ENCODE peak calls at places on chromosomes 16 and 17, in eight cellular contexts. O is Calu3, S is cardiac muscle cell, K is progenitor cell of endocrine pancreas, Z is kidney, Y is uterus, C is heart right ventricle, U is astrocyte of the spinal cord. W is an unnamed sample.

GRCh38 chr17:77836557-77837041 is 121.9 kb upstream of the TNRC6C start:
- DNase-seq in O (peak; percentile 48), S (no peak), K (no peak), Z (no peak), Y (no peak), C (no peak), U (peak; percentile 53), W (no peak)

GRCh38 chr16:30503403-30504296 is 22.7 kb downstream of the ZNF768 start:
- DNase-seq in O (no peak), S (no peak), K (no peak), Z (no peak), Y (no peak), C (no peak), U (no peak), W (no peak)

GRCh38 chr16:75385507-75386152 is 47.7 kb downstream of the CFDP1 start:
- DNase-seq in O (no peak), S (peak; percentile 80), K (no peak), Z (no peak), Y (no peak), C (no peak), U (peak; percentile 86), W (peak; percentile 61)

GRCh38 chr17:75036643-75037268 is 10.0 kb downstream of the ATP5PD start:
- DNase-seq in O (no peak), S (peak; percentile 11), K (no peak), Z (peak; percentile 92), Y (peak; percentile 72), C (peak; percentile 86), U (peak; percentile 51), W (no peak)

GRCh38 chr17:4610162-4610561 is 25.8 kb downstream of the SMTNL2 start:
- DNase-seq in O (no peak), S (no peak), K (no peak), Z (no peak), Y (no peak), C (no peak), U (no peak), W (no peak)

GRCh38 chr16:85072947-85073346 is 39.3 kb downstream of the CIBAR2 start:
- DNase-seq in O (no peak), S (no peak), K (no peak), Z (no peak), Y (peak; percentile 31), C (peak; percentile 46), U (peak; percentile 22), W (no peak)

GRCh38 chr16:57141822-57142631 is 43.8 kb downstream of the PSME3IP1 start:
- DNase-seq in O (no peak), S (no peak), K (no peak), Z (no peak), Y (no peak), C (no peak), U (no peak), W (peak; percentile 69)

GRCh38 chr17:49603238-49603637 is 27.6 kb downstream of the NXPH3 start:
- DNase-seq in O (no peak), S (no peak), K (no peak), Z (no peak), Y (no peak), C (no peak), U (no peak), W (no peak)

GRCh38 chr16:85612191-85612800 is 826 bp upstream of the GSE1 start:
- DNase-seq in O (peak; percentile 89), S (peak; percentile 62), K (no peak), Z (peak; percentile 96), Y (peak; percentile 64), C (peak; percentile 78), U (peak; percentile 84), W (peak; percentile 76)

GRCh38 chr17:31364012-31364411 is 27.5 kb upstream of the RAB11FIP4 start:
- DNase-seq in O (no peak), S (no peak), K (no peak), Z (no peak), Y (no peak), C (no peak), U (no peak), W (no peak)

GRCh38 chr17:50668025-50668837 is 33.5 kb downstream of the ABCC3 start:
- DNase-seq in O (no peak), S (no peak), K (no peak), Z (peak; percentile 14), Y (no peak), C (no peak), U (peak; percentile 31), W (no peak)

GRCh38 chr17:7239091-7240027 is at the start of gene PHF23:
- DNase-seq in O (peak; percentile 94), S (peak; percentile 99), K (peak; percentile 98), Z (peak; percentile 100), Y (peak; percentile 99), C (peak; percentile 99), U (peak; percentile 100), W (peak; percentile 97)
- TF ChIP-seq CTCF in O (no peak), S (no peak), K (no peak), Z (no peak), Y (no peak), C (no peak), U (no peak), W (no peak)

DNA sequence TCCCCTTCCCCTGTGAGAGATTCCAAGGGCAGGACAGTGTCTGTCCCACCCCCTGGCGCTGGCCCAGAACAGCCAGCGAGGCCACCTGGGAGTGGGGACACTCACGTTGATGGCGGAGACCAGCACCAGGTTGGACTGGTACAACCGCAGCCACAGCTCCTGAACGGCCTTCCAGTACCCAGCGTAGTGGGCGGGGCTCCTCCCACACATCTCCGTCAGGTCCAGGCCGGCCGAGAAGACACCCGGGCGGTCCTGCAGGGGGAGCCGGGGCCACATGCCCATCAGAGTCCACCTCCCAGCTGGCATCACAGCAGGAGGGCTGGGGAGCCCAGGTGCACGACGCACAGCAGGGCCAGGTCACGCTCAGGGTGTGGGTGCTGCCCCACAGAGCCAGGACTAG is 7.1 kb downstream of the ECI1 start:
- DNase-seq in O (no peak), S (no peak), K (no peak), Z (peak; percentile 70), Y (no peak), C (no peak), U (no peak), W (no peak)
- TF ChIP-seq CTCF in O (no peak), S (peak; percentile 5), K (no peak), Z (no peak), Y (no peak), C (no peak), U (no peak), W (no peak)

DNA sequence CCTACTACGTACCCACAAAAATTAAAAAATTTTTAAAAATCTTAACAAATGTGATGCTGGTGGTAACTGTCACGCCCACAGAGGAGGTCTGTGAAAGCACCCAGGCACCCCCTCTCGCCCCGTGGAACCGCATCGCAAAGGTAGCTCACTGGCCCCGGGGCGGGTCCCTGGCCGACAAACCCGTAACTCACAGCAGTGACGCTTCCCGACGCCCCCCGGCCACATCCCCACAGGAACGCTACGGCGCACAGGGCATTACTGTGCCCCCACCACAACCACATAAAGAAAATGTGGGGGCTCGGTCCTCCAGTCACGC is 366 bp downstream of the ANKS3 start:
- DNase-seq in O (peak; percentile 23), S (no peak), K (no peak), Z (no peak), Y (no peak), C (no peak), U (no peak), W (no peak)
- TF ChIP-seq CTCF in O (no peak), S (no peak), K (no peak), Z (no peak), Y (no peak), C (no peak), U (no peak), W (no peak)

DNA sequence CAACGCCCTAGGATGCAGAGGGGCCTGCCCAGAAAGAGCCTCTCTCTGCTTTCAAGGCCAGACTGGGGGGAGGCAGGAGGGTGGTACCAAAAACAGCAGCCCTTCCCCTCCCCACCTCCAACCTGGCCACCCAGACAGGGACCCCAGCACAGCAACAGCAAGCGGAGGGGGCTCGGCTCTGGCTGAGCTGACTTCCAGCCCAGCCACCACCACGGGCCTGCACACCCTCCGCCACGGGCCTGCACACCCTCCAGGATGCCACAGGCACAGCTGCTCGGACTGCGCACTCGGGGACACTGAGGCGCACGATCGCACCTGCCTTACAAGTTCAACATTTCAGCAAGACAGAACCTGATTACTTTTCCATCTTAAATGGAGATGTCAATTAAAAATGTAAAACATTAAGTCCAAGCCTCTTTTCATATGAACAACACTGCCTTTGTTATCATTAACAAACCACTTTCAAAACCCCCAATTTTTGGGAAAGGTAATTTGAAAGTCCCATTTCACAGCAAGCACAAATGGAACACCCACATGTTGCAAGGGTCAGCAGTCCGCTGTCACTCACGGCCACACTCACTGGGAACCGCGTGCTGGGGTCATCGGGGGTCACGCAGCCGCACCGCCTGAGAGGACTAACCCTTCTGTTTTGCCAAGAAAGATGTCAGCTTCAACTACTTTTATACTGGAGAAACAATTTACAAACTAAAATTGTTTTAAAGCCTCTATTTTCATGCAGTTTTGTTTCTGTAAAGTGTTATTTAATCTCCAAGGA is 76.4 kb downstream of the ANKRD11 start:
- DNase-seq in O (no peak), S (no peak), K (no peak), Z (no peak), Y (no peak), C (peak; percentile 57), U (no peak), W (no peak)
- TF ChIP-seq CTCF in O (no peak), S (no peak), K (no peak), Z (no peak), Y (no peak), C (no peak), U (no peak), W (no peak)

GRCh38 chr16:9650284-9650683 is 531.9 kb downstream of the GRIN2A start:
- DNase-seq in O (no peak), S (peak; percentile 12), K (no peak), Z (no peak), Y (no peak), C (no peak), U (no peak), W (no peak)

GRCh38 chr16:9644258-9644657 is 538.0 kb downstream of the GRIN2A start:
- DNase-seq in O (no peak), S (no peak), K (no peak), Z (no peak), Y (no peak), C (no peak), U (no peak), W (no peak)

GRCh38 chr16:9647981-9648701 is 534.1 kb downstream of the GRIN2A start:
- DNase-seq in O (peak; percentile 53), S (peak; percentile 51), K (no peak), Z (no peak), Y (no peak), C (no peak), U (no peak), W (peak; percentile 24)

DNA sequence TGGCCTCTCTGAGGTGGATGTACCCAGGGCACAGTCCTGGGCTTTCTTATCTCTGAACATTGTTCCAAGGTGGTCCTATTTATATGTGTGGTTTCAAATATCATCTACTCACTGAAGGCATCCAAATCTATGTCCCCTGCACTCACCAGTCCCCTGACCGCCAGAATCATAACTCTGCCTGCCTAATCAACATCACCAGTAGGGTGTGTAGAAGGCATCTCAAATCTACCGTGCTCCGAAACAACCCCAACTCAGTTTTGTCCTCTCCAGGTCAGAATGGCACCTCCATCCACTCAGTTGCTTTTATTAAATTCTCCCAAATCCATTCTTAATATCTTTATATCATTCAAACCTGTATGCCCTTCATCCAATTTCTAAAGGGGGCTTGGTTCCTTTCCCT is 536.3 kb downstream of the GRIN2A start:
- DNase-seq in O (no peak), S (no peak), K (no peak), Z (no peak), Y (no peak), C (no peak), U (no peak), W (no peak)
- TF ChIP-seq CTCF in O (peak; percentile 10), S (no peak), K (no peak), Z (no peak), Y (no peak), C (no peak), U (no peak), W (no peak)

GRCh38 chr16:62194828-62195227 is 158.6 kb upstream of the CDH8 start:
- DNase-seq in O (no peak), S (no peak), K (no peak), Z (no peak), Y (no peak), C (no peak), U (no peak), W (no peak)

GRCh38 chr16:62190426-62190825 is 154.2 kb upstream of the CDH8 start:
- DNase-seq in O (no peak), S (peak; percentile 68), K (no peak), Z (no peak), Y (no peak), C (no peak), U (peak; percentile 4), W (no peak)
- TF ChIP-seq CTCF in O (no peak), S (no peak), K (peak; percentile 83), Z (peak; percentile 34), Y (no peak), C (peak; percentile 32), U (peak; percentile 42), W (no peak)

W was measured in GM13976.